ENCODE peak calls at places on chromosomes 11 and 22, in four cellular contexts. One of them, this sample, is unnamed.

GRCh38 chr11:113698515-113698914 is 7.6 kb downstream of the TMPRSS5 start:
- DNase-seq in GM23338: no peak
- DNase-seq in MM.1S: no peak
- DNase-seq in fibroblast of the aortic adventitia: no peak
- DNase-seq in this sample: no peak

GRCh38 chr11:4025248-4025956 is 69.2 kb upstream of the RRM1 start:
- DNase-seq in GM23338: no peak
- DNase-seq in MM.1S: no peak
- DNase-seq in fibroblast of the aortic adventitia: peak
- DNase-seq in this sample: no peak

GRCh38 chr11:68040121-68040956 is 1.5 kb downstream of the TCIRG1 start:
- DNase-seq in GM23338: peak
- DNase-seq in MM.1S: peak
- DNase-seq in fibroblast of the aortic adventitia: peak
- DNase-seq in this sample: peak

GRCh38 chr11:36165638-36166389 is 123.4 kb downstream of the COMMD9 start:
- DNase-seq in GM23338: no peak
- DNase-seq in MM.1S: no peak
- DNase-seq in fibroblast of the aortic adventitia: no peak
- DNase-seq in this sample: no peak

GRCh38 chr11:70383664-70384395 is 14.5 kb upstream of the CTTN start:
- DNase-seq in GM23338: no peak
- DNase-seq in MM.1S: no peak
- DNase-seq in fibroblast of the aortic adventitia: no peak
- DNase-seq in this sample: no peak

GRCh38 chr11:63613517-63614135 is 607 bp downstream of the PLAAT3 start:
- DNase-seq in GM23338: peak
- DNase-seq in MM.1S: no peak
- DNase-seq in fibroblast of the aortic adventitia: peak
- DNase-seq in this sample: peak

GRCh38 chr11:12680246-12680939 is 6.2 kb downstream of the TEAD1 start:
- DNase-seq in GM23338: peak
- DNase-seq in MM.1S: peak
- DNase-seq in fibroblast of the aortic adventitia: peak
- DNase-seq in this sample: no peak

GRCh38 chr11:129989437-129989836 is 13.2 kb downstream of the PRDM10 start:
- DNase-seq in GM23338: no peak
- DNase-seq in MM.1S: no peak
- DNase-seq in fibroblast of the aortic adventitia: no peak
- DNase-seq in this sample: no peak

GRCh38 chr11:74636633-74637184 is 44.3 kb downstream of the POLD3 start:
- DNase-seq in GM23338: no peak
- DNase-seq in MM.1S: no peak
- DNase-seq in fibroblast of the aortic adventitia: peak
- DNase-seq in this sample: no peak

GRCh38 chr11:12159351-12160099 is 49.1 kb downstream of the MICAL2 start:
- DNase-seq in GM23338: no peak
- DNase-seq in MM.1S: no peak
- DNase-seq in fibroblast of the aortic adventitia: peak
- DNase-seq in this sample: no peak

GRCh38 chr11:27933992-27934829 is 173.7 kb downstream of the KIF18A start:
- DNase-seq in GM23338: peak
- DNase-seq in MM.1S: no peak
- DNase-seq in fibroblast of the aortic adventitia: peak
- DNase-seq in this sample: no peak

GRCh38 chr11:3735827-3736226 is 61.5 kb downstream of the NUP98 start:
- DNase-seq in GM23338: no peak
- DNase-seq in MM.1S: no peak
- DNase-seq in fibroblast of the aortic adventitia: no peak
- DNase-seq in this sample: no peak

GRCh38 chr22:39122772-39123470 is 25.9 kb downstream of the APOBEC3H start:
- DNase-seq in GM23338: no peak
- DNase-seq in MM.1S: no peak
- DNase-seq in fibroblast of the aortic adventitia: no peak
- DNase-seq in this sample: peak

GRCh38 chr11:65663634-65664200 is 1.0 kb upstream of the RELA start:
- DNase-seq in GM23338: peak
- DNase-seq in MM.1S: no peak
- DNase-seq in fibroblast of the aortic adventitia: peak
- DNase-seq in this sample: peak

GRCh38 chr11:125925247-125925740 is 20.6 kb upstream of the VSIG10L2 start:
- DNase-seq in GM23338: no peak
- DNase-seq in MM.1S: no peak
- DNase-seq in fibroblast of the aortic adventitia: no peak
- DNase-seq in this sample: no peak

GRCh38 chr11:85960678-85961077 is 105.5 kb downstream of the CCDC83 start:
- DNase-seq in GM23338: no peak
- DNase-seq in MM.1S: no peak
- DNase-seq in fibroblast of the aortic adventitia: no peak
- DNase-seq in this sample: no peak

GRCh38 chr11:132231656-132232173 is 861.3 kb downstream of the NTM start:
- DNase-seq in GM23338: no peak
- DNase-seq in MM.1S: no peak
- DNase-seq in fibroblast of the aortic adventitia: peak
- DNase-seq in this sample: no peak

GRCh38 chr11:69518081-69518950 is 36.9 kb downstream of the LINC01488 start:
- DNase-seq in GM23338: no peak
- DNase-seq in MM.1S: no peak
- DNase-seq in fibroblast of the aortic adventitia: peak
- DNase-seq in this sample: no peak

GRCh38 chr11:116053538-116053919 is 549.3 kb upstream of the CADM1 start:
- DNase-seq in GM23338: peak
- DNase-seq in MM.1S: no peak
- DNase-seq in fibroblast of the aortic adventitia: no peak
- DNase-seq in this sample: no peak

GRCh38 chr11:95563859-95564258 is 225.7 kb downstream of the FAM76B start:
- DNase-seq in GM23338: no peak
- DNase-seq in MM.1S: no peak
- DNase-seq in fibroblast of the aortic adventitia: peak
- DNase-seq in this sample: no peak

GRCh38 chr11:114447444-114447843 is 8.2 kb downstream of the REXO2 start:
- DNase-seq in GM23338: no peak
- DNase-seq in MM.1S: no peak
- DNase-seq in fibroblast of the aortic adventitia: peak
- DNase-seq in this sample: no peak

GRCh38 chr22:37033605-37034430 is 14.3 kb downstream of the MPST start:
- DNase-seq in GM23338: no peak
- DNase-seq in MM.1S: no peak
- DNase-seq in fibroblast of the aortic adventitia: no peak
- DNase-seq in this sample: no peak

GRCh38 chr22:29313126-29314071 is 2.1 kb downstream of the RASL10A start:
- DNase-seq in GM23338: peak
- DNase-seq in MM.1S: no peak
- DNase-seq in fibroblast of the aortic adventitia: peak
- DNase-seq in this sample: peak

GRCh38 chr11:210122-210802 is 2.8 kb downstream of the RIC8A start:
- DNase-seq in GM23338: no peak
- DNase-seq in MM.1S: no peak
- DNase-seq in fibroblast of the aortic adventitia: peak
- DNase-seq in this sample: no peak

GRCh38 chr22:29345932-29346331 is 30.4 kb upstream of the RASL10A start:
- DNase-seq in GM23338: no peak
- DNase-seq in MM.1S: no peak
- DNase-seq in fibroblast of the aortic adventitia: peak
- DNase-seq in this sample: no peak

GRCh38 chr22:37403267-37403960 is 23.9 kb downstream of the ELFN2 start:
- DNase-seq in GM23338: peak
- DNase-seq in MM.1S: no peak
- DNase-seq in fibroblast of the aortic adventitia: no peak
- DNase-seq in this sample: no peak

GRCh38 chr11:87224486-87224885 is 186.8 kb downstream of the TMEM135 start:
- DNase-seq in GM23338: no peak
- DNase-seq in MM.1S: no peak
- DNase-seq in fibroblast of the aortic adventitia: no peak
- DNase-seq in this sample: no peak

GRCh38 chr11:12090061-12090572 is 20.3 kb upstream of the MICAL2 start:
- DNase-seq in GM23338: no peak
- DNase-seq in MM.1S: no peak
- DNase-seq in fibroblast of the aortic adventitia: peak
- DNase-seq in this sample: no peak

GRCh38 chr22:25404923-25405853 is 159.3 kb upstream of the GRK3 start:
- DNase-seq in GM23338: peak
- DNase-seq in MM.1S: peak
- DNase-seq in fibroblast of the aortic adventitia: peak
- DNase-seq in this sample: peak

GRCh38 chr11:1333860-1334259 is 24.4 kb upstream of the TOLLIP start:
- DNase-seq in GM23338: no peak
- DNase-seq in MM.1S: no peak
- DNase-seq in fibroblast of the aortic adventitia: no peak
- DNase-seq in this sample: no peak

GRCh38 chr11:72309074-72309598 is 65.2 kb upstream of the PHOX2A start:
- DNase-seq in GM23338: no peak
- DNase-seq in MM.1S: no peak
- DNase-seq in fibroblast of the aortic adventitia: no peak
- DNase-seq in this sample: no peak

GRCh38 chr22:39180566-39180965 is 28.1 kb upstream of the CBX7 start:
- DNase-seq in GM23338: no peak
- DNase-seq in MM.1S: no peak
- DNase-seq in fibroblast of the aortic adventitia: no peak
- DNase-seq in this sample: no peak

GRCh38 chr22:21568207-21569075 is 927 bp downstream of the UBE2L3 start:
- DNase-seq in GM23338: peak
- DNase-seq in MM.1S: peak
- DNase-seq in fibroblast of the aortic adventitia: peak
- DNase-seq in this sample: peak

DNA sequence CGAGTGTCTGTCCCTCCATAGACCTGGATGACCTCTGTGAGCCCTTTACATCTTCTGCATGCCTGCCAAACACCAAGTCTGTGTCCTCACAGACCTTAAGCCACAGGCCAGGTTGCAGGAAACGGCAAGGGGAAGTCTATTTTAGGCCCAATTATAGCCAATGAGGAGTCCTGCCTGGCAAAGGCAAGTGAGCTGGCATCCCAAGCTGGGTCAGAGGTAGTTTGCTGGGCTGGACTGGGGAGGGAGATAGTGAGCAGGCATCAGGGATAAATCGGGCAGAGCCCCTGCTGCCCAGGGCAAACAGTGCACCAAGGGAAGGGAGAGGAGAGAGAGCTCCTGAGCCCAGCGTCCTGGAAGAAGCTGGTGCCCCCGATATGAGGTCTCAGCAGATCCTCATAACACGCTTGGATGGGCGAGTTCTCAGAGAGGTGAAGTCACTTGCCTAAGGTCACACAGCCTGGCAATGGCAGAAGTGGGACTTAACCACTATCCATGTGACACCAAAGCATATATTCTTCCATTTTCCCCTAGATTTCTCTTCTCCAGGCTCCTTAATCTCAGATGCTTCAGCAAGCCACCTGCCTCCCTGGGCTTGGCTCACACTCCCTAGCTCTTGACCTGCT is 3.7 kb upstream of the RELT start:
- DNase-seq in GM23338: peak
- DNase-seq in MM.1S: peak
- DNase-seq in fibroblast of the aortic adventitia: no peak
- DNase-seq in this sample: no peak
- TF ChIP-seq CTCF in GM23338: peak
- TF ChIP-seq CTCF in MM.1S: peak
- TF ChIP-seq CTCF in fibroblast of the aortic adventitia: peak
- TF ChIP-seq CTCF in this sample: no peak

GRCh38 chr11:123354371-123354770 is 75.7 kb upstream of the GRAMD1B start:
- DNase-seq in GM23338: no peak
- DNase-seq in MM.1S: no peak
- DNase-seq in fibroblast of the aortic adventitia: no peak
- DNase-seq in this sample: no peak

GRCh38 chr11:123356539-123356938 is 73.5 kb upstream of the GRAMD1B start:
- DNase-seq in GM23338: no peak
- DNase-seq in MM.1S: no peak
- DNase-seq in fibroblast of the aortic adventitia: no peak
- DNase-seq in this sample: no peak

GRCh38 chr11:123357353-123357989 is 72.6 kb upstream of the GRAMD1B start:
- DNase-seq in GM23338: peak
- DNase-seq in MM.1S: no peak
- DNase-seq in fibroblast of the aortic adventitia: no peak
- DNase-seq in this sample: no peak

GRCh38 chr11:123360267-123360936 is 69.7 kb upstream of the GRAMD1B start:
- DNase-seq in GM23338: no peak
- DNase-seq in MM.1S: no peak
- DNase-seq in fibroblast of the aortic adventitia: no peak
- DNase-seq in this sample: no peak

DNA sequence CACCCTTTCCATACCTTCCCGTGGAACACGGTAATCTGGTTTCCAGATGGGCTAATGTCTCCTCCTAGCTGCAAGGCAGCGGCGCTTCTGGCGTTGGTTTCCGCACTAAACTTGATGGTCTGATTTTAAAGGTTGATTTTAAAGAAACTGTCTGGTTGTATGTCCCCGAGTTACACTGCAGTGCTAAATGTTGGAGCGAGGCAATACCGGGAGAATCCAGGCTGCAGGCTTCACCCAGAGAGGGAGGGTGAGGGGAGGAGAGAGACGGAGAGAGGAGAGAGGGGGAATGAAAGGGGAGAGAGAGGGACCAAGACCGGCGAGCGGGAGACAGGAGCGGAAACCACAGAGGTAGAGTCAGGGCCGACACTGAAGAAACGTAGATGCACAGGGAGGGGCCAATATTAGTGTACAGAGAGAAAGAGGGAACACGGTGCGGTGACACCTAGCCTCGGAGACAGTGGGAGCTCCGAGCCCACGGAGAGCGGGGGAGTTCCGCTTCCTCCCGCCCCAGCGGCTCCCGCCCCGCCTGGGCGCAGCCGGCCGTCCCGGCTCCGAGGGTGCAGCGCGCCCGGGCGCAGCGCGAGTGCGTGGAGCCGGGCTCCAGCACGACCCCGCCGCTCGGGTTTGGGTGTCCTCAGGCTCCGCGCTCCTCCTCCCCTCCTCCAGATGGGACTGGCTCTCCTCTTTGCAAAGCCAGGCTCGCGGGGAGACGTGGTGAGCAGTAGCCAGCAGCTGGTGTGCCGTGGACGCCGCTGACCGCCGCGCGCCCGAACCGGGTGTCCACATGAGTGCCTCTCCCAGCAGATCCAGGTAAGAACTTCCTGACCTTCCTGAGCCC is 71.9 kb upstream of the GRAMD1B start:
- DNase-seq in GM23338: peak
- DNase-seq in MM.1S: peak
- DNase-seq in fibroblast of the aortic adventitia: peak
- DNase-seq in this sample: peak
- TF ChIP-seq CTCF in GM23338: peak
- TF ChIP-seq CTCF in MM.1S: no peak
- TF ChIP-seq CTCF in fibroblast of the aortic adventitia: peak
- TF ChIP-seq CTCF in this sample: peak

DNA sequence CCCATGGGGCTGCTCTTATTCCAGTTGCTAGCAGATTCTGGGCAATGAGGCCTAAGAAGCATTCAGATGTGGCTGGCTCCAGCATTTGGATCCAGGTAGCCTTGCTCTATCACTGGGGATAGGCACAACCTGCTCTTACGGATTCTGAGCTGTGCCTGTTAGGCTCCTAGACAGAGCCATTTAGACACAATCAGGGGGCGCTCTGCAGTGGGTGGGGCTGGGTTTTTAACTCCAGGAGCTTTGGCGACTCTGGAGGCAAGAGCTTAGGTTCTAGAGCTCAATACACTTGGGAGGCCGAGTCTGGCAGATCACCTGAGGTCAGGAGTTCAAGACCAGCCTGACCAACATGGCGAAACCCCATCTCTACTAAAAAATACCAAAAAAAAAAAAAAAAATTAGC is 32.0 kb downstream of the KCNC1 start:
- DNase-seq in GM23338: peak
- DNase-seq in MM.1S: no peak
- DNase-seq in fibroblast of the aortic adventitia: no peak
- DNase-seq in this sample: no peak
- TF ChIP-seq CTCF in GM23338: peak
- TF ChIP-seq CTCF in MM.1S: no peak
- TF ChIP-seq CTCF in fibroblast of the aortic adventitia: no peak
- TF ChIP-seq CTCF in this sample: peak

GRCh38 chr22:42277232-42277753 is 6.8 kb upstream of the TCF20 start:
- DNase-seq in GM23338: no peak
- DNase-seq in MM.1S: no peak
- DNase-seq in fibroblast of the aortic adventitia: no peak
- DNase-seq in this sample: no peak
- TF ChIP-seq CTCF in GM23338: no peak
- TF ChIP-seq CTCF in MM.1S: no peak
- TF ChIP-seq CTCF in fibroblast of the aortic adventitia: no peak
- TF ChIP-seq CTCF in this sample: no peak

This sample was measured in GM13977.